ENCODE peak calls at places on chromosomes 2 and 18, in eight cellular contexts. H, W, J, Y, A, P, K and I are unnamed samples.

GRCh38 chr2:26197516-26197915 is 24.6 kb downstream of the GAREM2 start:
- DNase-seq in H (no peak), W (no peak), J (no peak), Y (no peak), A (no peak), P (no peak), K (no peak), I (no peak)

GRCh38 chr2:205012961-205013360 is 467.7 kb downstream of the PARD3B start:
- DNase-seq in H (no peak), W (no peak), J (no peak), Y (no peak), A (no peak), P (no peak), K (no peak), I (no peak)

GRCh38 chr2:32930436-32930835 is 16.3 kb upstream of the LTBP1 start:
- DNase-seq in H (no peak), W (no peak), J (no peak), Y (no peak), A (no peak), P (no peak), K (no peak), I (no peak)

GRCh38 chr18:61148322-61148721 is 184.9 kb upstream of the CDH20 start:
- DNase-seq in H (no peak), W (no peak), J (no peak), Y (no peak), A (no peak), P (no peak), K (no peak), I (no peak)

GRCh38 chr2:138922973-138923563 is 142.9 kb upstream of the NXPH2 start:
- DNase-seq in H (no peak), W (no peak), J (no peak), Y (no peak), A (no peak), P (peak), K (no peak), I (peak)

GRCh38 chr2:203438528-203438927 is 96.6 kb downstream of the RAPH1 start:
- DNase-seq in H (no peak), W (no peak), J (no peak), Y (no peak), A (no peak), P (no peak), K (no peak), I (no peak)

GRCh38 chr18:38539373-38539772 is 973.8 kb upstream of the CELF4 start:
- DNase-seq in H (no peak), W (no peak), J (no peak), Y (no peak), A (no peak), P (no peak), K (no peak), I (peak)

GRCh38 chr18:39624934-39625333 is 2059.3 kb upstream of the CELF4 start:
- DNase-seq in H (no peak), W (no peak), J (no peak), Y (peak), A (no peak), P (peak), K (no peak), I (no peak)

GRCh38 chr2:20446280-20446916 is 476 bp upstream of the RHOB start:
- DNase-seq in H (no peak), W (no peak), J (no peak), Y (no peak), A (no peak), P (no peak), K (no peak), I (no peak)

GRCh38 chr2:191428141-191428540 is 182.9 kb downstream of the MYO1B start:
- DNase-seq in H (no peak), W (no peak), J (no peak), Y (no peak), A (no peak), P (no peak), K (no peak), I (no peak)

GRCh38 chr2:239800785-239801184 is 224.4 kb downstream of the NDUFA10 start:
- DNase-seq in H (no peak), W (no peak), J (no peak), Y (no peak), A (no peak), P (no peak), K (no peak), I (no peak)

GRCh38 chr2:141468746-141469145 is 662.1 kb downstream of the LRP1B start:
- DNase-seq in H (no peak), W (peak), J (no peak), Y (no peak), A (no peak), P (peak), K (no peak), I (no peak)

GRCh38 chr2:239499989-239500914 is 99.4 kb upstream of the HDAC4 start:
- DNase-seq in H (no peak), W (no peak), J (no peak), Y (peak), A (no peak), P (peak), K (no peak), I (no peak)

GRCh38 chr2:73414651-73415050 is 29.0 kb downstream of the ALMS1 start:
- DNase-seq in H (no peak), W (no peak), J (no peak), Y (no peak), A (no peak), P (peak), K (no peak), I (no peak)

GRCh38 chr2:199405241-199405640 is 52.5 kb downstream of the SATB2 start:
- DNase-seq in H (peak), W (no peak), J (no peak), Y (no peak), A (no peak), P (no peak), K (no peak), I (no peak)

GRCh38 chr18:35467624-35468016 is 30.1 kb downstream of the INO80C start:
- DNase-seq in H (no peak), W (no peak), J (no peak), Y (no peak), A (peak), P (no peak), K (peak), I (peak)

GRCh38 chr2:198134287-198134955 is 330.0 kb downstream of the PLCL1 start:
- DNase-seq in H (no peak), W (no peak), J (no peak), Y (no peak), A (no peak), P (no peak), K (no peak), I (no peak)

GRCh38 chr2:118250463-118250862 is 162.2 kb downstream of the INSIG2 start:
- DNase-seq in H (no peak), W (no peak), J (no peak), Y (no peak), A (no peak), P (peak), K (no peak), I (no peak)

GRCh38 chr2:63660060-63660459 is 71.3 kb downstream of the MDH1 start:
- DNase-seq in H (no peak), W (no peak), J (no peak), Y (no peak), A (no peak), P (no peak), K (no peak), I (no peak)

GRCh38 chr2:69781321-69782248 is 39.7 kb downstream of the ANXA4 start:
- DNase-seq in H (no peak), W (no peak), J (no peak), Y (no peak), A (no peak), P (no peak), K (no peak), I (no peak)

GRCh38 chr2:218733615-218734021 is 23.0 kb downstream of the TTLL4 start:
- DNase-seq in H (no peak), W (no peak), J (no peak), Y (peak), A (peak), P (peak), K (no peak), I (no peak)

GRCh38 chr18:72544092-72544886 is at the start of gene CBLN2:
- DNase-seq in H (peak), W (peak), J (peak), Y (peak), A (peak), P (peak), K (peak), I (peak)

GRCh38 chr18:36352384-36352783 is 54.9 kb downstream of the FHOD3 start:
- DNase-seq in H (no peak), W (no peak), J (no peak), Y (peak), A (no peak), P (peak), K (no peak), I (no peak)

GRCh38 chr2:167756427-167756826 is 491.0 kb downstream of the STK39 start:
- DNase-seq in H (no peak), W (no peak), J (no peak), Y (no peak), A (no peak), P (peak), K (no peak), I (no peak)

GRCh38 chr2:25541378-25541777 is 132.0 kb downstream of the DTNB start:
- DNase-seq in H (no peak), W (no peak), J (no peak), Y (no peak), A (no peak), P (no peak), K (no peak), I (no peak)

GRCh38 chr18:2971741-2972552 is 41.0 kb downstream of the LPIN2 start:
- DNase-seq in H (no peak), W (no peak), J (no peak), Y (no peak), A (peak), P (no peak), K (peak), I (no peak)

GRCh38 chr18:48007955-48008701 is 77.7 kb upstream of the SMAD2 start:
- DNase-seq in H (peak), W (peak), J (peak), Y (no peak), A (peak), P (peak), K (peak), I (peak)

GRCh38 chr2:112712903-112713584 is 7.8 kb upstream of the NT5DC4 start:
- DNase-seq in H (no peak), W (no peak), J (no peak), Y (peak), A (no peak), P (peak), K (no peak), I (no peak)

GRCh38 chr2:101223814-101224231 is 28.9 kb upstream of the CNOT11 start:
- DNase-seq in H (no peak), W (no peak), J (no peak), Y (no peak), A (peak), P (peak), K (peak), I (no peak)

GRCh38 chr2:62741954-62742722 is 36.6 kb downstream of the EHBP1 start:
- DNase-seq in H (no peak), W (no peak), J (no peak), Y (no peak), A (no peak), P (peak), K (no peak), I (no peak)

GRCh38 chr2:171706152-171706803 is 19.0 kb downstream of the DYNC1I2 start:
- DNase-seq in H (no peak), W (no peak), J (no peak), Y (no peak), A (no peak), P (no peak), K (no peak), I (no peak)

GRCh38 chr18:12989397-12990127 is 1.6 kb upstream of the CEP192 start:
- DNase-seq in H (no peak), W (no peak), J (no peak), Y (no peak), A (no peak), P (no peak), K (no peak), I (no peak)

GRCh38 chr2:135183822-135184221 is 131.7 kb downstream of the RAB3GAP1 start:
- DNase-seq in H (no peak), W (no peak), J (no peak), Y (peak), A (no peak), P (no peak), K (no peak), I (no peak)

GRCh38 chr2:163551974-163552373 is 183.8 kb downstream of the FIGN start:
- DNase-seq in H (no peak), W (no peak), J (no peak), Y (no peak), A (no peak), P (peak), K (no peak), I (no peak)

GRCh38 chr2:1802046-1802445 is 57.7 kb upstream of the PXDN start:
- DNase-seq in H (no peak), W (no peak), J (no peak), Y (no peak), A (no peak), P (no peak), K (no peak), I (no peak)

GRCh38 chr2:106158871-106159270 is 35.2 kb downstream of the UXS1 start:
- DNase-seq in H (no peak), W (no peak), J (no peak), Y (no peak), A (no peak), P (no peak), K (no peak), I (no peak)

GRCh38 chr2:164840930-164841718 is 499 bp downstream of the COBLL1 start:
- DNase-seq in H (no peak), W (peak), J (peak), Y (peak), A (peak), P (peak), K (peak), I (peak)

GRCh38 chr2:108412995-108413726 is 35.4 kb downstream of the SULT1C4 start:
- DNase-seq in H (no peak), W (no peak), J (no peak), Y (peak), A (no peak), P (peak), K (no peak), I (no peak)

GRCh38 chr2:17621781-17622180 is 81.3 kb downstream of the VSNL1 start:
- DNase-seq in H (no peak), W (no peak), J (no peak), Y (peak), A (no peak), P (peak), K (no peak), I (no peak)